ENCODE peak calls at places on chromosome 1, in four cellular contexts. H, R, T and W are unnamed samples. For H3K4me1, the result is how much of the 10 kb centered on the place peaks cover.

GRCh38 chr1:221823566-221823965 is 81.7 kb upstream of the DUSP10 start:
- DNase-seq in T (no peak), R (no peak), H (no peak), W (no peak)

GRCh38 chr1:67332653-67333529 is 25.2 kb downstream of the IL12RB2 start:
- DNase-seq in T (no peak), R (no peak), H (no peak), W (no peak)

GRCh38 chr1:1943834-1944570 is 24.9 kb upstream of the TMEM52 start:
- DNase-seq in T (peak), H (peak), R (no peak), W (peak)

GRCh38 chr1:208235983-208236761 is 8.0 kb downstream of the PLXNA2 start:
- DNase-seq in T (no peak), R (peak), H (no peak), W (peak)

GRCh38 chr1:65459397-65459768 is 38.9 kb downstream of the LEPR start:
- DNase-seq in T (peak), H (peak), R (no peak), W (peak)

GRCh38 chr1:30125024-30125423 is 598.4 kb downstream of the MATN1 start:
- DNase-seq in R (no peak), H (no peak), T (no peak), W (no peak)

GRCh38 chr1:243254927-243255790 is at the start of gene CEP170:
- DNase-seq in R (peak), T (peak), H (peak), W (peak)

GRCh38 chr1:4736254-4736653 is 81.8 kb downstream of the AJAP1 start:
- DNase-seq in H (no peak), R (no peak), T (no peak), W (no peak)

GRCh38 chr1:222582099-222582774 is 7.5 kb downstream of the TAF1A start:
- DNase-seq in T (peak), H (no peak), R (no peak), W (no peak)

GRCh38 chr1:84887261-84887934 is 5.6 kb downstream of the LPAR3 start:
- DNase-seq in T (peak), H (no peak), R (no peak), W (peak)

GRCh38 chr1:83756984-83757717 is 241.8 kb downstream of the TTLL7 start:
- DNase-seq in T (no peak), H (no peak), R (no peak), W (no peak)

GRCh38 chr1:183918589-183918988 is 113.7 kb downstream of the RGL1 start:
- DNase-seq in H (no peak), R (no peak), T (no peak), W (no peak)

GRCh38 chr1:206940588-206940936 is 5.7 kb downstream of the PIGR start:
- DNase-seq in H (no peak), R (no peak), T (no peak), W (no peak)

GRCh38 chr1:26363549-26364448 is 8.8 kb downstream of the ZNF683 start:
- DNase-seq in T (peak), R (peak), H (peak), W (peak)

GRCh38 chr1:100921110-100921706 is 25.3 kb downstream of the SLC30A7 start:
- DNase-seq in R (no peak), T (peak), H (peak), W (peak)

GRCh38 chr1:36390411-36390810 is 4.7 kb upstream of the STK40 start:
- DNase-seq in T (no peak), R (no peak), H (no peak), W (no peak)

GRCh38 chr1:36392836-36393235 is 4.9 kb downstream of the LSM10 start:
- DNase-seq in T (no peak), H (no peak), R (no peak), W (no peak)

GRCh38 chr1:36391271-36391670 is 5.5 kb upstream of the STK40 start:
- DNase-seq in R (no peak), T (no peak), H (no peak), W (no peak)

GRCh38 chr1:36396359-36396758 is 1.3 kb downstream of the LSM10 start:
- DNase-seq in T (no peak), H (no peak), R (no peak), W (no peak)

GRCh38 chr1:36393686-36394085 is 4.0 kb downstream of the LSM10 start:
- DNase-seq in R (no peak), H (no peak), T (no peak), W (no peak)
- H3K4me1 ChIP-seq in R (under half), H (under half), T (under half), W (under half)

GRCh38 chr1:115649964-115650363 is 8.2 kb downstream of the VANGL1 start:
- DNase-seq in R (no peak), T (no peak), H (no peak), W (no peak)
- H3K4me1 ChIP-seq in R (half or more), T (under half), H (under half), W (under half)

DNA sequence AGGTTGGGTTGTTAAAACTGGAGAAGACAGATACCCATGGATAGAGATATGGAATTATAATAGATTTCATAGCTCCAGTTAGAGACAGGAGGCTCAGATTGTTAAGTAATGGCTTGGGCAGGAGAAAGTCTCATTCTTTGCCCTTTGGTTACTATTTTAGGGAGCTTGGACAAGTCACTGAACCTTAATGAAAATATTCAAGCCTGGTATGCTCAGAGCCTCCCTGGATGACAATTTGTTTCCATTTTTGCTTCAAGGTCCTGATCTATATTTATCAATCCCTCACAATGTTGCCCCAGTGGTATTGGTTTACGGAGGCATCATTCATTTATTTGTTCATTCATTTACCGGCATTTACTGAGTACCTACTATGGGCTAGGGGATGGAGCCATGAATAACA is 37.5 kb downstream of the RCSD1 start:
- DNase-seq in R (no peak), T (no peak), H (no peak), W (no peak)
- H3K4me1 ChIP-seq in R (under half), T (half or more), H (under half), W (under half)

GRCh38 chr1:234958702-234959649 is 169.7 kb downstream of the TOMM20 start:
- DNase-seq in R (no peak), T (no peak), H (no peak), W (no peak)
- H3K4me1 ChIP-seq in R (under half), T (under half), H (under half), W (half or more)

DNA sequence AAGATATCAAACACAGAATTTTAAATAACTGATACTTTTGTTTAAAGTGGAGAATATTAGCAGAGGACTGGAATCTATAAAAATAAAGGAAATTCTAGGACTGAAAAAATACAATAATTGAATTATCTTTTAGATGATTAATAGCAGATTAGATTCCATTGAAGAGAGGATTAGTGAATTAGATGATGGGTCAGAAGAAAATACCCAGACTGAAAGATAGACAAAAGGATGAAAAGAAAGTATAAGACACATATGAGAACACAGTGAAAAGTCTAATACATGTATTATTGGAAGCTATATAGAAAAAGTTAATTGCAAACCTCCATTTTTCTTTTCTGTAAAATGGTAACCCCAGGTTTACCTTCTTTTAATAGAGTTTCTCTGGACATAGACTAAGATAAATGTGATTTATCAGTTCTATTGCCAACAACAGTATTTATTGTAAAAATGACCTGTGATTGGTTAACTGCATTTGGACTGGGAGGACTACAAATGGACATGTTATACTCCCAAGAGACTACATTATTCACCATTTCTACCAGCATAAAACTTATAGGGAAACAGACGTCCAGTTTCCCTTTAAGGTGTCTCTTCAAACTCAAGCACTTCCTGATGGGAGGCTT is 11.0 kb downstream of the PRKAA2 start:
- DNase-seq in T (no peak), R (no peak), H (no peak), W (no peak)
- H3K4me1 ChIP-seq in T (under half), R (under half), H (under half), W (under half)

GRCh38 chr1:186207401-186208085 is 167.5 kb downstream of the TPR start:
- DNase-seq in T (no peak), R (no peak), H (no peak), W (no peak)
- H3K4me1 ChIP-seq in T (under half), R (under half), H (under half), W (under half)

GRCh38 chr1:198904356-198904755 is 265.5 kb downstream of the PTPRC start:
- DNase-seq in T (peak), H (no peak), R (no peak), W (peak)
- H3K4me1 ChIP-seq in T (under half), H (under half), R (under half), W (under half)

GRCh38 chr1:3462356-3463012 is 8.0 kb downstream of the ARHGEF16 start:
- DNase-seq in H (no peak), T (no peak), R (peak), W (no peak)
- H3K4me1 ChIP-seq in H (under half), T (under half), R (under half), W (under half)